ENCODE peak calls at places on chromosome 1, in four cellular contexts. Z is kidney epithelial cell; N is CD8-positive, alpha-beta T cell; C is astrocyte of the spinal cord. W is an unnamed sample.

GRCh38 chr1:19430121-19431068 is 54.9 kb downstream of the CAPZB start:
- DNase-seq in Z (no peak), N (no peak), C (peak; percentile 67), W (no peak)

GRCh38 chr1:75152092-75152491 is 17.9 kb downstream of the LHX8 start:
- DNase-seq in Z (no peak), N (no peak), C (no peak), W (no peak)

GRCh38 chr1:92990828-92991227 is 29.6 kb upstream of the DIPK1A start:
- DNase-seq in Z (no peak), N (no peak), C (no peak), W (no peak)

GRCh38 chr1:164767257-164768044 is 208.5 kb downstream of the PBX1 start:
- DNase-seq in Z (peak; percentile 76), N (no peak), C (peak; percentile 96), W (no peak)

GRCh38 chr1:117034791-117035290 is 25.3 kb upstream of the TTF2 start:
- DNase-seq in Z (no peak), N (no peak), C (no peak), W (no peak)

GRCh38 chr1:20359451-20360330 is 69.0 kb downstream of the VWA5B1 start:
- DNase-seq in Z (no peak), N (no peak), C (no peak), W (no peak)

GRCh38 chr1:184545601-184546000 is 158.8 kb downstream of the C1orf21 start:
- DNase-seq in Z (no peak), N (no peak), C (peak; percentile 7), W (no peak)

GRCh38 chr1:170685166-170685565 is 21.2 kb downstream of the PRRX1 start:
- DNase-seq in Z (no peak), N (no peak), C (peak; percentile 74), W (no peak)

GRCh38 chr1:167127661-167128060 is 33.8 kb downstream of the STYXL2 start:
- DNase-seq in Z (no peak), N (no peak), C (no peak), W (no peak)

GRCh38 chr1:200302893-200303250 is 107.0 kb downstream of the ZNF281 start:
- DNase-seq in Z (no peak), N (no peak), C (peak; percentile 20), W (no peak)

GRCh38 chr1:113780363-113781146 is 21.3 kb upstream of the PHTF1 start:
- DNase-seq in Z (no peak), N (no peak), C (peak; percentile 24), W (no peak)

GRCh38 chr1:192713921-192714320 is 78.0 kb downstream of the RGS13 start:
- DNase-seq in Z (no peak), N (no peak), C (peak; percentile 33), W (no peak)

GRCh38 chr1:200359610-200360163 is 50.1 kb downstream of the ZNF281 start:
- DNase-seq in Z (no peak), N (no peak), C (no peak), W (no peak)

GRCh38 chr1:47701741-47702515 is 264.1 kb downstream of the FOXD2 start:
- DNase-seq in Z (no peak), N (no peak), C (no peak), W (no peak)

GRCh38 chr1:168610111-168610510 is 33.7 kb downstream of the XCL1 start:
- DNase-seq in Z (no peak), N (no peak), C (no peak), W (no peak)

GRCh38 chr1:168606096-168606495 is 29.7 kb downstream of the XCL1 start:
- DNase-seq in Z (no peak), N (no peak), C (no peak), W (no peak)

GRCh38 chr1:168607872-168608428 is 31.5 kb downstream of the XCL1 start:
- DNase-seq in Z (no peak), N (no peak), C (no peak), W (no peak)

GRCh38 chr1:168605443-168605842 is 29.0 kb downstream of the XCL1 start:
- DNase-seq in Z (no peak), N (no peak), C (no peak), W (no peak)

DNA sequence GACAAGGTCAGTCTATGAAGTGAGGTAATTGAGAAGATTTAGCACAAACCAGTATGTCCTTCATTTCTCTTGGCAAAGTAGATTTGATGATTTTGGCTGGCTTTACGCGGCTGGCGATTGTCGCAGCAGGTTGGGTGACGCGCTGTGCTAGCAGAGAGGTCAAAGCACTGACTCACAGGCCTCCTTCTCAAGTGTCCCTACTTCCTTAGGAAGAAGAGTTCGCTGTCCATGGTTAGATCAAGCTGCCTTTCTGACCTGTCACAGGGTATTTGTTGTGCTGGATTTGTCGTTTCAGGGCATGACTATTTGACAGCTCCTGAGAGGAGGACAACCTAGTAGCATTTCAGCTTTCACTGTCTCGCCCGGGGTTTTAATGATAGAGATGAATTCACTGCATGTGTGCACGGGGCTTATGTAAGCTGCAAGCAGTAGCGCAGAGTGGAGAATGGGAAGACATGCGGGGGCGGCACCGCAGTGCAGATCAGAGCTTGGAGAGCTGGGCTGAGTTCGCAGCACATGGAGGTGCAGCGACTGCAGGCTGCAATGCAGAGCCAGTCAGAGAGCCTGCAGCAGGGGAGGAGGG is 32.8 kb downstream of the XCL1 start:
- DNase-seq in Z (peak; percentile 41), N (no peak), C (peak; percentile 50), W (no peak)
- H3K4me3 ChIP-seq in Z (no peak overlapping the region), N (no peak overlapping the region), C (no peak overlapping the region), W (no peak overlapping the region)

DNA sequence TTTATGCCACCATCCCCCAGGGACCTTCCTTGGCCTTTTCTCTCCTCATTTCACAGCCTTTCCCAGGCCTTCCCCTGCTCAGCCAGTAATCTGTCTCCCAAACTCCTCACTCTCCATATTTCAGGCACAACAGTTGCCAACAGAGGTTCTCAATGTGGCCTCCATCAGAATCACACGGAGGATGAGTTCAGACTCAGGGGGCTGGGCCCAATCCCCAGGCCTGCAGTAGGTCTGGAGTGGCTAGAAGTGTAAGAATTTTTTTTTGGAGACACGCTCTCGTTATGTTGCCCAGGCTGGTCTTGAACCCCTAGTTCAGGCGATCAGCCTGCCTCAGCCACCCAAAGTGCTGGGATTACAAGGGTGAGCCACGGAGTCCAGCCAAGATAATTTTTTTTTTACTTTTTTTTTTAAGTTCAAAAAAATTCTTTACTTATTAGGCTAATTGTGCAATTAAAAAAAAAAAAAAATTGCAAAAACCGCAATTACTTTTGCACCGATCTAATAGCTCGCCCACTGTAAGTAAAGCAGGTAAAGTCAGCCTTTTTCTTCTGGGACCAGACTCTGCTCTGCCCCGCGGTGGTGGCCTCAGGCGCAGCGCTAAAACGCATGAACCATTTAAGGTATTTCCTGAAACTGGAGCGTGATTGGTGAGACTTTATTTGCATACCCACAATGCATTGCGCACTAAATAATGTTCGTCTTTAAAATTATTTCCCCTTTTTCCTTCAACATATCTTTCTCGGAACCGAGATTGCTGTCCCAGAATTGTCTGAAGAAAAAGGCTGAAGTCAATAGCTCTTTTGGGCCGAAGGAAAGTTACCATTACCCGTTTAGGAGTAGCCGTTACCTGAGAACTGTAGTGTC is 18.7 kb downstream of the KIAA2013 start:
- DNase-seq in Z (peak; percentile 77), N (peak; percentile 92), C (peak; percentile 96), W (peak; percentile 93)
- H3K4me3 ChIP-seq in Z (no peak overlapping the region), N (no peak overlapping the region), C (no peak overlapping the region), W (no peak overlapping the region)

GRCh38 chr1:233254039-233254362 is 41.5 kb downstream of the PCNX2 start:
- DNase-seq in Z (no peak), N (no peak), C (no peak), W (no peak)

GRCh38 chr1:233248014-233248413 is 47.5 kb downstream of the PCNX2 start:
- DNase-seq in Z (no peak), N (no peak), C (no peak), W (no peak)

GRCh38 chr1:233253231-233254038 is 42.1 kb downstream of the PCNX2 start:
- DNase-seq in Z (no peak), N (no peak), C (no peak), W (peak; percentile 84)

GRCh38 chr1:233252436-233252835 is 43.1 kb downstream of the PCNX2 start:
- DNase-seq in Z (no peak), N (no peak), C (no peak), W (no peak)

DNA sequence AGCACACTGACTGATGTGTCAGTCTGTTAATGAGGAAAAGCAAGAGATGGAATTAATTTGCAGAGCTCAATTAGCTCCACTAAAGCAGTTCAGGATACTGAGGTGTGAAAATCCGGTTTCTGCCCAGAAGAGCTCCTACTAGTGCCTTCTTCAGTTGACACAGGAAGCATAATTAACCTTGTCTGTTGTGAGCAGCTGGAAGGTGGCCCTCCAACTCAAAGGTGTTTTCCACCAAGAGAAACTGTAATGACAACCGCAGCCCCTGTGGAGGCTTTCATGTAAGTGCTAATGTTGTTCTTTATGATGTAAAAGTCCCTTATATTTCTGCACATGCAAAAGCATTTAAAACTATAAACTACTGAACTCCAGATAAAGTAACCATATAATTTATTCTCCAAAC is 44.2 kb downstream of the PCNX2 start:
- DNase-seq in Z (no peak), N (no peak), C (no peak), W (no peak)
- H3K4me3 ChIP-seq in Z (no peak overlapping the region), N (no peak overlapping the region), C (no peak overlapping the region), W (no peak overlapping the region)

GRCh38 chr1:91736146-91736998 is 149.6 kb downstream of the TGFBR3 start:
- DNase-seq in Z (no peak), N (no peak), C (peak; percentile 46), W (no peak)

GRCh38 chr1:91732991-91733390 is 153.0 kb downstream of the TGFBR3 start:
- DNase-seq in Z (no peak), N (no peak), C (no peak), W (no peak)

GRCh38 chr1:91735266-91735845 is 150.6 kb downstream of the TGFBR3 start:
- DNase-seq in Z (no peak), N (no peak), C (no peak), W (no peak)

GRCh38 chr1:91737650-91738049 is 148.3 kb downstream of the TGFBR3 start:
- DNase-seq in Z (no peak), N (no peak), C (no peak), W (no peak)

DNA sequence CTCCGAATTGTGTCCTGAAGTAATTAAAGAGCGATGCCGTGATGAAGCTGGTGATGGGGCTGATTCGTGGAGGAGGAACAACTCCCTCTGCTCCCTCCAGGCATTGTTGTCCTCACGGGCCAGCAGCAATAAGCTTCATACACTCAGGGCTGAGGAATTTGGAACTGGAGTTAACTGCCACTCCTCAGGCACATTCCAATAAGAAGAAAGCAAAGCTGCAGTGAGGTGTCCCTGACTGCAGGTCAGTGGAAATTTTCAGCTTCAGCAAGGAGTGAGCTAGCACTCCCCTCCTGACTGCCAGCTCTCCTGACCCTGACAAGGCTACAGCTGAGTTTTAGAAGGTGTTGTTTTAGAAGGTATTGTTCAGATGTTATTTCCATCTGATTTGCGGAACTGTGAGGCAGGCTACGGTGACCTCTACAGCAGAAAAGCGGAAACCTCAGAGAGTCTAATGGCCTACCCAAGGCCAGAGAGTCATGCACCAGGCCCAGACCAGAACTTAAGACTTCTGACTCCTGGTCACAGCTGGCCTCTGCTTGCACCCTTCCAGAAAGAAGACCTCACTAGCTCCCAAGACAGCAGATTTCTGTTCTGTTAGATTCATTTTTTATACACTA is 148.8 kb downstream of the TGFBR3 start:
- DNase-seq in Z (peak; percentile 90), N (no peak), C (peak; percentile 73), W (peak; percentile 19)
- H3K4me3 ChIP-seq in Z (no peak overlapping the region), N (no peak overlapping the region), C (no peak overlapping the region), W (no peak overlapping the region)

GRCh38 chr1:204806943-204807624 is 63.6 kb upstream of the NFASC start:
- DNase-seq in Z (peak; percentile 26), N (peak; percentile 83), C (peak; percentile 72), W (peak; percentile 92)
- H3K4me3 ChIP-seq in Z (peak overlapping the region; percentile 46), N (peak overlapping the region; percentile 59), C (peak overlapping the region; percentile 33), W (peak overlapping the region; percentile 36)

GRCh38 chr1:44819257-44819593 is 10.9 kb downstream of the BTBD19 start:
- DNase-seq in Z (no peak), N (no peak), C (no peak), W (peak; percentile 88)
- H3K4me3 ChIP-seq in Z (peak overlapping the region; percentile 15), N (peak overlapping the region; percentile 86), C (peak overlapping the region; percentile 27), W (peak overlapping the region; percentile 18)